ENCODE peak calls at places on chromosomes 7 and 10, in nine cellular contexts. One of them, this sample, is unnamed.

GRCh38 chr7:44772867-44773266 is 23.6 kb upstream of the PPIA start:
- DNase-seq in coronary artery: no peak
- DNase-seq in B cell: no peak
- DNase-seq in thoracic aorta: no peak
- DNase-seq in nephron progenitor cell: no peak
- DNase-seq in fibroblast of pulmonary artery: no peak
- DNase-seq in spleen: no peak
- DNase-seq in colonic mucosa: no peak
- DNase-seq in lower leg skin: no peak
- DNase-seq in this sample: no peak

GRCh38 chr10:71644307-71645180 is 75.0 kb downstream of the C10orf105 start:
- DNase-seq in coronary artery: no peak
- DNase-seq in B cell: no peak
- DNase-seq in thoracic aorta: no peak
- DNase-seq in nephron progenitor cell: no peak
- DNase-seq in fibroblast of pulmonary artery: no peak
- DNase-seq in spleen: no peak
- DNase-seq in colonic mucosa: no peak
- DNase-seq in lower leg skin: no peak
- DNase-seq in this sample: no peak

GRCh38 chr7:77321300-77321699 is 94.8 kb downstream of the GSAP start:
- DNase-seq in coronary artery: no peak
- DNase-seq in B cell: no peak
- DNase-seq in thoracic aorta: no peak
- DNase-seq in nephron progenitor cell: no peak
- DNase-seq in fibroblast of pulmonary artery: no peak
- DNase-seq in spleen: no peak
- DNase-seq in colonic mucosa: no peak
- DNase-seq in lower leg skin: no peak
- DNase-seq in this sample: no peak

GRCh38 chr7:32494946-32495297 is 367 bp upstream of the AVL9 start:
- DNase-seq in coronary artery: no peak
- DNase-seq in B cell: no peak
- DNase-seq in thoracic aorta: no peak
- DNase-seq in nephron progenitor cell: no peak
- DNase-seq in fibroblast of pulmonary artery: no peak
- DNase-seq in spleen: no peak
- DNase-seq in colonic mucosa: no peak
- DNase-seq in lower leg skin: no peak
- DNase-seq in this sample: no peak

GRCh38 chr10:32057041-32057372 is 782 bp upstream of the KIF5B start:
- DNase-seq in coronary artery: no peak
- DNase-seq in B cell: no peak
- DNase-seq in thoracic aorta: no peak
- DNase-seq in nephron progenitor cell: no peak
- DNase-seq in fibroblast of pulmonary artery: no peak
- DNase-seq in spleen: no peak
- DNase-seq in colonic mucosa: no peak
- DNase-seq in lower leg skin: no peak
- DNase-seq in this sample: no peak

GRCh38 chr10:124743188-124744046 is 761 bp downstream of the FAM53B start:
- DNase-seq in coronary artery: no peak
- DNase-seq in B cell: peak; percentile 61
- DNase-seq in thoracic aorta: no peak
- DNase-seq in nephron progenitor cell: peak; percentile 52
- DNase-seq in fibroblast of pulmonary artery: no peak
- DNase-seq in spleen: peak; percentile 92
- DNase-seq in colonic mucosa: peak; percentile 48
- DNase-seq in lower leg skin: peak; percentile 90
- DNase-seq in this sample: no peak

GRCh38 chr7:66500087-66500486 is 128.6 kb upstream of the KCTD7 start:
- DNase-seq in coronary artery: no peak
- DNase-seq in B cell: no peak
- DNase-seq in thoracic aorta: no peak
- DNase-seq in nephron progenitor cell: no peak
- DNase-seq in fibroblast of pulmonary artery: no peak
- DNase-seq in spleen: peak; percentile 13
- DNase-seq in colonic mucosa: no peak
- DNase-seq in lower leg skin: no peak
- DNase-seq in this sample: no peak

GRCh38 chr7:55004579-55004978 is 14.2 kb upstream of the EGFR start:
- DNase-seq in coronary artery: no peak
- DNase-seq in B cell: no peak
- DNase-seq in thoracic aorta: no peak
- DNase-seq in nephron progenitor cell: no peak
- DNase-seq in fibroblast of pulmonary artery: no peak
- DNase-seq in spleen: no peak
- DNase-seq in colonic mucosa: no peak
- DNase-seq in lower leg skin: no peak
- DNase-seq in this sample: no peak

GRCh38 chr7:132245539-132245938 is 330.7 kb downstream of the PLXNA4 start:
- DNase-seq in coronary artery: no peak
- DNase-seq in B cell: no peak
- DNase-seq in thoracic aorta: no peak
- DNase-seq in nephron progenitor cell: no peak
- DNase-seq in fibroblast of pulmonary artery: no peak
- DNase-seq in spleen: no peak
- DNase-seq in colonic mucosa: no peak
- DNase-seq in lower leg skin: no peak
- DNase-seq in this sample: no peak

GRCh38 chr7:891805-892204 is 15.5 kb downstream of the GET4 start:
- DNase-seq in coronary artery: no peak
- DNase-seq in B cell: no peak
- DNase-seq in thoracic aorta: no peak
- DNase-seq in nephron progenitor cell: no peak
- DNase-seq in fibroblast of pulmonary artery: no peak
- DNase-seq in spleen: peak; percentile 70
- DNase-seq in colonic mucosa: no peak
- DNase-seq in lower leg skin: no peak
- DNase-seq in this sample: no peak

GRCh38 chr7:4720225-4720624 is 38.1 kb downstream of the FOXK1 start:
- DNase-seq in coronary artery: no peak
- DNase-seq in B cell: no peak
- DNase-seq in thoracic aorta: no peak
- DNase-seq in nephron progenitor cell: no peak
- DNase-seq in fibroblast of pulmonary artery: no peak
- DNase-seq in spleen: no peak
- DNase-seq in colonic mucosa: no peak
- DNase-seq in lower leg skin: no peak
- DNase-seq in this sample: no peak

DNA sequence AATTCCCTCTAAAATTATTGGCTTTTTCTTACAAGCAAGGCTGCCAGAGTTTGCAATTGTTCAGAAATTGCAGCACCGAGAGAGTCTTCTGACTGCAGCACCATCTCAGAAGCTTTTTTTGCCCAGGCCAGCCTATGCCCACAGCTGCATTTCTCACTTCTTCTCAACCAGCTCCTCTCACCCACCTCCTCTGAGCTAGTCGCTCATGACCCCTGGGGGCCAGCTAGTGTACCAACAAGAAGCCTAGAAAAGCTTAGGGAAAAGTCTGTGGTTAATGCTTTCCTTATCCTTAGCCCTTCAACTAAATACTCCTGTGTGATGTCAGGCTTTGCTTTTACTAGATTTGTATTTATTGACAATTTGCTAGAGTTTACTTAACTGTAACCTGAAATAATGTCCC is 264.9 kb downstream of the HTR7 start:
- DNase-seq in coronary artery: no peak
- DNase-seq in B cell: peak; percentile 13
- DNase-seq in thoracic aorta: peak; percentile 6
- DNase-seq in nephron progenitor cell: peak; percentile 57
- DNase-seq in fibroblast of pulmonary artery: peak; percentile 82
- DNase-seq in spleen: peak; percentile 68
- DNase-seq in colonic mucosa: no peak
- DNase-seq in lower leg skin: peak; percentile 83
- DNase-seq in this sample: no peak
- TF ChIP-seq CTCF in coronary artery: no peak
- TF ChIP-seq CTCF in B cell: no peak
- TF ChIP-seq CTCF in thoracic aorta: peak; percentile 62
- TF ChIP-seq CTCF in nephron progenitor cell: peak; percentile 58
- TF ChIP-seq CTCF in fibroblast of pulmonary artery: peak; percentile 75
- TF ChIP-seq CTCF in spleen: peak; percentile 26
- TF ChIP-seq CTCF in colonic mucosa: no peak
- TF ChIP-seq CTCF in lower leg skin: no peak
- TF ChIP-seq CTCF in this sample: no peak

GRCh38 chr7:105934577-105935185 is 28.4 kb upstream of the CDHR3 start:
- DNase-seq in coronary artery: no peak
- DNase-seq in B cell: no peak
- DNase-seq in thoracic aorta: no peak
- DNase-seq in nephron progenitor cell: peak; percentile 9
- DNase-seq in fibroblast of pulmonary artery: peak; percentile 60
- DNase-seq in spleen: no peak
- DNase-seq in colonic mucosa: no peak
- DNase-seq in lower leg skin: no peak
- DNase-seq in this sample: no peak
- TF ChIP-seq CTCF in coronary artery: no peak
- TF ChIP-seq CTCF in B cell: no peak
- TF ChIP-seq CTCF in thoracic aorta: no peak
- TF ChIP-seq CTCF in nephron progenitor cell: peak; percentile 25
- TF ChIP-seq CTCF in fibroblast of pulmonary artery: peak; percentile 28
- TF ChIP-seq CTCF in spleen: peak; percentile 25
- TF ChIP-seq CTCF in colonic mucosa: peak; percentile 15
- TF ChIP-seq CTCF in lower leg skin: no peak
- TF ChIP-seq CTCF in this sample: no peak

GRCh38 chr10:26436848-26437247 is 1.3 kb upstream of the APBB1IP start:
- DNase-seq in coronary artery: no peak
- DNase-seq in B cell: no peak
- DNase-seq in thoracic aorta: no peak
- DNase-seq in nephron progenitor cell: no peak
- DNase-seq in fibroblast of pulmonary artery: no peak
- DNase-seq in spleen: no peak
- DNase-seq in colonic mucosa: no peak
- DNase-seq in lower leg skin: no peak
- DNase-seq in this sample: no peak

GRCh38 chr10:26439436-26440090 is 1.4 kb downstream of the APBB1IP start:
- DNase-seq in coronary artery: no peak
- DNase-seq in B cell: no peak
- DNase-seq in thoracic aorta: no peak
- DNase-seq in nephron progenitor cell: no peak
- DNase-seq in fibroblast of pulmonary artery: no peak
- DNase-seq in spleen: no peak
- DNase-seq in colonic mucosa: no peak
- DNase-seq in lower leg skin: no peak
- DNase-seq in this sample: no peak

GRCh38 chr10:26435852-26436251 is 2.3 kb upstream of the APBB1IP start:
- DNase-seq in coronary artery: no peak
- DNase-seq in B cell: no peak
- DNase-seq in thoracic aorta: no peak
- DNase-seq in nephron progenitor cell: no peak
- DNase-seq in fibroblast of pulmonary artery: no peak
- DNase-seq in spleen: no peak
- DNase-seq in colonic mucosa: no peak
- DNase-seq in lower leg skin: no peak
- DNase-seq in this sample: no peak

GRCh38 chr10:26438534-26439269 is 561 bp downstream of the APBB1IP start:
- DNase-seq in coronary artery: peak; percentile 75
- DNase-seq in B cell: peak; percentile 63
- DNase-seq in thoracic aorta: no peak
- DNase-seq in nephron progenitor cell: peak; percentile 30
- DNase-seq in fibroblast of pulmonary artery: no peak
- DNase-seq in spleen: peak; percentile 94
- DNase-seq in colonic mucosa: peak; percentile 34
- DNase-seq in lower leg skin: peak; percentile 85
- DNase-seq in this sample: no peak

GRCh38 chr10:26437637-26438461 is at the start of gene APBB1IP:
- DNase-seq in coronary artery: peak; percentile 82
- DNase-seq in B cell: peak; percentile 71
- DNase-seq in thoracic aorta: no peak
- DNase-seq in nephron progenitor cell: peak; percentile 10
- DNase-seq in fibroblast of pulmonary artery: peak; percentile 7
- DNase-seq in spleen: peak; percentile 98
- DNase-seq in colonic mucosa: peak; percentile 60
- DNase-seq in lower leg skin: peak; percentile 94
- DNase-seq in this sample: no peak
- TF ChIP-seq CTCF in coronary artery: no peak
- TF ChIP-seq CTCF in B cell: no peak
- TF ChIP-seq CTCF in thoracic aorta: no peak
- TF ChIP-seq CTCF in nephron progenitor cell: no peak
- TF ChIP-seq CTCF in fibroblast of pulmonary artery: no peak
- TF ChIP-seq CTCF in spleen: no peak
- TF ChIP-seq CTCF in colonic mucosa: no peak
- TF ChIP-seq CTCF in lower leg skin: no peak
- TF ChIP-seq CTCF in this sample: no peak

GRCh38 chr10:122102146-122102866 is 113.3 kb downstream of the TACC2 start:
- DNase-seq in coronary artery: peak; percentile 68
- DNase-seq in B cell: no peak
- DNase-seq in thoracic aorta: no peak
- DNase-seq in nephron progenitor cell: no peak
- DNase-seq in fibroblast of pulmonary artery: no peak
- DNase-seq in spleen: no peak
- DNase-seq in colonic mucosa: no peak
- DNase-seq in lower leg skin: no peak
- DNase-seq in this sample: no peak

GRCh38 chr10:122102867-122103525 is 114.0 kb downstream of the TACC2 start:
- DNase-seq in coronary artery: no peak
- DNase-seq in B cell: no peak
- DNase-seq in thoracic aorta: no peak
- DNase-seq in nephron progenitor cell: no peak
- DNase-seq in fibroblast of pulmonary artery: no peak
- DNase-seq in spleen: no peak
- DNase-seq in colonic mucosa: no peak
- DNase-seq in lower leg skin: no peak
- DNase-seq in this sample: no peak

GRCh38 chr10:122098924-122099323 is 110.0 kb downstream of the TACC2 start:
- DNase-seq in coronary artery: peak; percentile 89
- DNase-seq in B cell: no peak
- DNase-seq in thoracic aorta: peak; percentile 40
- DNase-seq in nephron progenitor cell: no peak
- DNase-seq in fibroblast of pulmonary artery: peak; percentile 47
- DNase-seq in spleen: no peak
- DNase-seq in colonic mucosa: no peak
- DNase-seq in lower leg skin: no peak
- DNase-seq in this sample: no peak

GRCh38 chr10:122099562-122099961 is 110.6 kb downstream of the TACC2 start:
- DNase-seq in coronary artery: peak; percentile 66
- DNase-seq in B cell: no peak
- DNase-seq in thoracic aorta: no peak
- DNase-seq in nephron progenitor cell: no peak
- DNase-seq in fibroblast of pulmonary artery: no peak
- DNase-seq in spleen: no peak
- DNase-seq in colonic mucosa: no peak
- DNase-seq in lower leg skin: no peak
- DNase-seq in this sample: no peak

GRCh38 chr10:122103592-122103991 is 114.6 kb downstream of the TACC2 start:
- DNase-seq in coronary artery: no peak
- DNase-seq in B cell: no peak
- DNase-seq in thoracic aorta: no peak
- DNase-seq in nephron progenitor cell: no peak
- DNase-seq in fibroblast of pulmonary artery: no peak
- DNase-seq in spleen: no peak
- DNase-seq in colonic mucosa: no peak
- DNase-seq in lower leg skin: no peak
- DNase-seq in this sample: no peak
- TF ChIP-seq CTCF in coronary artery: no peak
- TF ChIP-seq CTCF in B cell: no peak
- TF ChIP-seq CTCF in thoracic aorta: no peak
- TF ChIP-seq CTCF in nephron progenitor cell: no peak
- TF ChIP-seq CTCF in fibroblast of pulmonary artery: no peak
- TF ChIP-seq CTCF in spleen: no peak
- TF ChIP-seq CTCF in colonic mucosa: no peak
- TF ChIP-seq CTCF in lower leg skin: no peak
- TF ChIP-seq CTCF in this sample: no peak